ENCODE peak calls at places on chromosomes 13 and 19, in five cellular contexts. One of them, this sample, is unnamed.

GRCh38 chr13:30416471-30416870 is 5.8 kb upstream of the UBE2L5 start:
- DNase-seq in fibroblast of lung: no peak
- DNase-seq in EH: no peak
- DNase-seq in activated CD4-positive, alpha-beta T cell treated with anti-CD3 and anti-CD28 coated beads, Interleukin-2, amount 50 U/mL, for 1 hour: no peak
- DNase-seq in effector memory CD8-positive, alpha-beta T cell: no peak
- DNase-seq in this sample: no peak

GRCh38 chr19:5600797-5601196 is 21.8 kb downstream of the SAFB2 start:
- DNase-seq in effector memory CD8-positive, alpha-beta T cell: no peak
- DNase-seq in activated CD4-positive, alpha-beta T cell treated with anti-CD3 and anti-CD28 coated beads, Interleukin-2, amount 50 U/mL, for 1 hour: no peak
- DNase-seq in fibroblast of lung: no peak
- DNase-seq in EH: no peak
- DNase-seq in this sample: no peak

GRCh38 chr13:22176968-22177545 is 506.2 kb downstream of the FGF9 start:
- DNase-seq in EH: no peak
- DNase-seq in effector memory CD8-positive, alpha-beta T cell: no peak
- DNase-seq in activated CD4-positive, alpha-beta T cell treated with anti-CD3 and anti-CD28 coated beads, Interleukin-2, amount 50 U/mL, for 1 hour: no peak
- DNase-seq in fibroblast of lung: peak; percentile 7
- DNase-seq in this sample: no peak

GRCh38 chr13:51221674-51222509 is at the start of gene FAM124A:
- DNase-seq in fibroblast of lung: peak; percentile 20
- DNase-seq in effector memory CD8-positive, alpha-beta T cell: no peak
- DNase-seq in EH: peak; percentile 36
- DNase-seq in activated CD4-positive, alpha-beta T cell treated with anti-CD3 and anti-CD28 coated beads, Interleukin-2, amount 50 U/mL, for 1 hour: peak; percentile 19
- DNase-seq in this sample: peak; percentile 3

GRCh38 chr13:109182777-109183465 is 553.5 kb downstream of the MYO16 start:
- DNase-seq in effector memory CD8-positive, alpha-beta T cell: no peak
- DNase-seq in EH: peak; percentile 34
- DNase-seq in activated CD4-positive, alpha-beta T cell treated with anti-CD3 and anti-CD28 coated beads, Interleukin-2, amount 50 U/mL, for 1 hour: no peak
- DNase-seq in fibroblast of lung: no peak
- DNase-seq in this sample: no peak

GRCh38 chr19:39167461-39168257 is 29.1 kb upstream of the NCCRP1 start:
- DNase-seq in activated CD4-positive, alpha-beta T cell treated with anti-CD3 and anti-CD28 coated beads, Interleukin-2, amount 50 U/mL, for 1 hour: no peak
- DNase-seq in EH: no peak
- DNase-seq in fibroblast of lung: no peak
- DNase-seq in effector memory CD8-positive, alpha-beta T cell: no peak
- DNase-seq in this sample: no peak

GRCh38 chr19:16197188-16197621 is 506 bp upstream of the AP1M1 start:
- DNase-seq in fibroblast of lung: peak; percentile 86
- DNase-seq in EH: peak; percentile 96
- DNase-seq in activated CD4-positive, alpha-beta T cell treated with anti-CD3 and anti-CD28 coated beads, Interleukin-2, amount 50 U/mL, for 1 hour: no peak
- DNase-seq in effector memory CD8-positive, alpha-beta T cell: no peak
- DNase-seq in this sample: no peak

GRCh38 chr13:75549262-75550158 is at the start of gene UCHL3:
- DNase-seq in effector memory CD8-positive, alpha-beta T cell: peak; percentile 97
- DNase-seq in EH: peak; percentile 93
- DNase-seq in activated CD4-positive, alpha-beta T cell treated with anti-CD3 and anti-CD28 coated beads, Interleukin-2, amount 50 U/mL, for 1 hour: peak; percentile 98
- DNase-seq in fibroblast of lung: peak; percentile 96
- DNase-seq in this sample: peak; percentile 96

GRCh38 chr13:44854264-44855060 is 134.8 kb downstream of the NUFIP1 start:
- DNase-seq in EH: no peak
- DNase-seq in activated CD4-positive, alpha-beta T cell treated with anti-CD3 and anti-CD28 coated beads, Interleukin-2, amount 50 U/mL, for 1 hour: no peak
- DNase-seq in effector memory CD8-positive, alpha-beta T cell: no peak
- DNase-seq in fibroblast of lung: no peak
- DNase-seq in this sample: no peak

GRCh38 chr13:50991624-50992610 is 82.3 kb downstream of the RNASEH2B start:
- DNase-seq in EH: no peak
- DNase-seq in activated CD4-positive, alpha-beta T cell treated with anti-CD3 and anti-CD28 coated beads, Interleukin-2, amount 50 U/mL, for 1 hour: no peak
- DNase-seq in effector memory CD8-positive, alpha-beta T cell: no peak
- DNase-seq in fibroblast of lung: no peak
- DNase-seq in this sample: no peak

GRCh38 chr13:42819712-42820111 is 38.3 kb downstream of the FAM216B start:
- DNase-seq in activated CD4-positive, alpha-beta T cell treated with anti-CD3 and anti-CD28 coated beads, Interleukin-2, amount 50 U/mL, for 1 hour: no peak
- DNase-seq in EH: no peak
- DNase-seq in fibroblast of lung: no peak
- DNase-seq in effector memory CD8-positive, alpha-beta T cell: no peak
- DNase-seq in this sample: no peak

GRCh38 chr13:28137556-28137955 is 789 bp upstream of the PAN3 start:
- DNase-seq in effector memory CD8-positive, alpha-beta T cell: no peak
- DNase-seq in EH: no peak
- DNase-seq in fibroblast of lung: peak; percentile 26
- DNase-seq in activated CD4-positive, alpha-beta T cell treated with anti-CD3 and anti-CD28 coated beads, Interleukin-2, amount 50 U/mL, for 1 hour: no peak
- DNase-seq in this sample: no peak

GRCh38 chr19:49639401-49640112 is 386 bp downstream of the RRAS start:
- DNase-seq in fibroblast of lung: no peak
- DNase-seq in EH: no peak
- DNase-seq in effector memory CD8-positive, alpha-beta T cell: no peak
- DNase-seq in activated CD4-positive, alpha-beta T cell treated with anti-CD3 and anti-CD28 coated beads, Interleukin-2, amount 50 U/mL, for 1 hour: no peak
- DNase-seq in this sample: no peak

GRCh38 chr19:47427241-47428176 is 8.2 kb upstream of the MEIS3 start:
- DNase-seq in fibroblast of lung: peak; percentile 36
- DNase-seq in EH: peak; percentile 70
- DNase-seq in effector memory CD8-positive, alpha-beta T cell: peak; percentile 66
- DNase-seq in activated CD4-positive, alpha-beta T cell treated with anti-CD3 and anti-CD28 coated beads, Interleukin-2, amount 50 U/mL, for 1 hour: peak; percentile 66
- DNase-seq in this sample: peak; percentile 57

GRCh38 chr13:59391696-59392095 is 772.0 kb downstream of the DIAPH3 start:
- DNase-seq in effector memory CD8-positive, alpha-beta T cell: peak; percentile 62
- DNase-seq in fibroblast of lung: peak; percentile 84
- DNase-seq in EH: peak; percentile 82
- DNase-seq in activated CD4-positive, alpha-beta T cell treated with anti-CD3 and anti-CD28 coated beads, Interleukin-2, amount 50 U/mL, for 1 hour: peak; percentile 29
- DNase-seq in this sample: peak; percentile 67

GRCh38 chr13:30798776-30799625 is 63.7 kb downstream of the ALOX5AP start:
- DNase-seq in fibroblast of lung: peak; percentile 39
- DNase-seq in activated CD4-positive, alpha-beta T cell treated with anti-CD3 and anti-CD28 coated beads, Interleukin-2, amount 50 U/mL, for 1 hour: no peak
- DNase-seq in effector memory CD8-positive, alpha-beta T cell: no peak
- DNase-seq in EH: peak; percentile 50
- DNase-seq in this sample: no peak

GRCh38 chr13:91764527-91764926 is 366.1 kb downstream of the GPC5 start:
- DNase-seq in effector memory CD8-positive, alpha-beta T cell: no peak
- DNase-seq in EH: no peak
- DNase-seq in fibroblast of lung: no peak
- DNase-seq in activated CD4-positive, alpha-beta T cell treated with anti-CD3 and anti-CD28 coated beads, Interleukin-2, amount 50 U/mL, for 1 hour: no peak
- DNase-seq in this sample: no peak

This sample was measured in central memory CD4-positive, alpha-beta T cell.